ENCODE peak calls at places on chromosomes 11 and 22, in seven cellular contexts. H, P, E, J, W, Q and D are unnamed samples.

GRCh38 chr22:32836286-32836859 is 34.9 kb downstream of the TIMP3 start:
- DNase-seq in H (no peak), P (no peak), E (no peak), J (no peak), W (no peak), Q (no peak), D (no peak)

GRCh38 chr11:104333977-104334376 is 170.0 kb upstream of the PDGFD start:
- DNase-seq in H (no peak), P (no peak), E (no peak), J (no peak), W (no peak), Q (no peak), D (no peak)

GRCh38 chr11:118917488-118918127 is 8.1 kb downstream of the BCL9L start:
- DNase-seq in H (peak; percentile 71), P (peak; percentile 68), E (peak; percentile 65), J (peak; percentile 89), W (peak; percentile 78), Q (peak; percentile 72), D (peak; percentile 92)

GRCh38 chr11:78039919-78040671 is 17.0 kb upstream of the KCTD14 start:
- DNase-seq in H (peak; percentile 69), P (peak; percentile 67), E (peak; percentile 68), J (peak; percentile 75), W (no peak), Q (peak; percentile 74), D (peak; percentile 79)

GRCh38 chr22:41237707-41238569 is 2.8 kb downstream of the CHADL start:
- DNase-seq in H (peak; percentile 82), P (peak; percentile 76), E (peak; percentile 86), J (peak; percentile 89), W (peak; percentile 17), Q (peak; percentile 91), D (peak; percentile 70)

GRCh38 chr22:28034760-28035401 is 115.8 kb upstream of the PITPNB start:
- DNase-seq in H (peak; percentile 94), P (peak; percentile 84), E (peak; percentile 65), J (peak; percentile 50), W (peak; percentile 97), Q (no peak), D (peak; percentile 85)

GRCh38 chr11:898540-899190 is 11.9 kb downstream of the CHID1 start:
- DNase-seq in H (no peak), P (no peak), E (no peak), J (no peak), W (no peak), Q (no peak), D (no peak)

GRCh38 chr22:39283312-39284141 is 35.9 kb downstream of the RPL3 start:
- DNase-seq in H (peak; percentile 76), P (peak; percentile 63), E (peak; percentile 59), J (no peak), W (peak; percentile 80), Q (peak; percentile 84), D (peak; percentile 85)

GRCh38 chr22:19001204-19001603 is 65.1 kb upstream of the PRODH start:
- DNase-seq in H (no peak), P (no peak), E (no peak), J (no peak), W (no peak), Q (no peak), D (no peak)

GRCh38 chr11:122633219-122633829 is 22.2 kb upstream of the UBASH3B start:
- DNase-seq in H (no peak), P (peak; percentile 16), E (no peak), J (no peak), W (no peak), Q (no peak), D (no peak)

GRCh38 chr11:130241697-130242096 is 73.0 kb downstream of the ZBTB44 start:
- DNase-seq in H (no peak), P (no peak), E (no peak), J (no peak), W (no peak), Q (no peak), D (no peak)

GRCh38 chr11:123822591-123822990 is 16.4 kb upstream of the OR6M1 start:
- DNase-seq in H (no peak), P (no peak), E (no peak), J (no peak), W (no peak), Q (no peak), D (no peak)

GRCh38 chr11:12917830-12918229 is 91.3 kb upstream of the RASSF10 start:
- DNase-seq in H (no peak), P (no peak), E (no peak), J (no peak), W (no peak), Q (no peak), D (no peak)

GRCh38 chr11:12909866-12910265 is 99.2 kb upstream of the RASSF10 start:
- DNase-seq in H (no peak), P (no peak), E (no peak), J (no peak), W (no peak), Q (no peak), D (no peak)

GRCh38 chr11:12918667-12919066 is 90.4 kb upstream of the RASSF10 start:
- DNase-seq in H (no peak), P (no peak), E (no peak), J (no peak), W (no peak), Q (no peak), D (no peak)

GRCh38 chr11:12915093-12915492 is 94.0 kb upstream of the RASSF10 start:
- DNase-seq in H (no peak), P (no peak), E (no peak), J (no peak), W (no peak), Q (no peak), D (no peak)

DNA sequence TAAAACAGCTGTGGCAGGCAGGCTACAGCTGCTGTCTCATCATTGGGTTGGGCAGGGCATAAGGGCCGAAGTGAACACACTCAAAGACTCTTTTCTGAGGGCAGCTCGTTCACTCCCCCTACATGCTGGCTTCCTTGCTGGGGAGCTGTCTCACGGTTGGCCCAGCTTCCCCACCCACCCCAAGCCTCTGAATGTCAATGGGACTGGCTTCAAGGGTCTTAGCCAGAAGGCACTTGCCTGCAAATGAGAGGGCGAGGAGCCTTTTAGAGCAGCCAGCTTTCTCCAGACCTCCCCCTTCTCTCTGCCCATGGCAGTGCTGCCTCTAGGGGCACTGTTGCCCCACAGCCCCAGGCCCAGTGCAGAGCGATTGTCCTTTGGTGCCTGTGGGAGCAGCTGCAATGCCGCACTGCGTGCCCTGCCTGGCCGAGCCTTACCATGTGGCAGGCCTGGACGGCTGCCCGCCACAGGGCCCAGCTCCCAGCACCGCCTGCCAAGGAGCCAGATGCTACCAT is 94.7 kb upstream of the RASSF10 start:
- DNase-seq in H (peak; percentile 86), P (peak; percentile 75), E (no peak), J (no peak), W (peak; percentile 77), Q (peak; percentile 51), D (peak; percentile 27)
- TF ChIP-seq CTCF in H (peak; percentile 57), P (peak; percentile 72), E (no peak), J (peak; percentile 26), W (peak; percentile 64), Q (peak; percentile 52), D (peak; percentile 39)

GRCh38 chr11:46559815-46560214 is 34.0 kb downstream of the AMBRA1 start:
- DNase-seq in H (no peak), P (no peak), E (no peak), J (no peak), W (no peak), Q (no peak), D (no peak)

GRCh38 chr11:46557684-46558151 is 36.1 kb downstream of the AMBRA1 start:
- DNase-seq in H (no peak), P (no peak), E (peak; percentile 36), J (no peak), W (no peak), Q (no peak), D (no peak)

GRCh38 chr11:46564459-46564858 is 29.4 kb downstream of the AMBRA1 start:
- DNase-seq in H (no peak), P (no peak), E (no peak), J (no peak), W (no peak), Q (no peak), D (no peak)

GRCh38 chr11:46562527-46562926 is 31.3 kb downstream of the AMBRA1 start:
- DNase-seq in H (no peak), P (no peak), E (no peak), J (no peak), W (no peak), Q (no peak), D (no peak)

DNA sequence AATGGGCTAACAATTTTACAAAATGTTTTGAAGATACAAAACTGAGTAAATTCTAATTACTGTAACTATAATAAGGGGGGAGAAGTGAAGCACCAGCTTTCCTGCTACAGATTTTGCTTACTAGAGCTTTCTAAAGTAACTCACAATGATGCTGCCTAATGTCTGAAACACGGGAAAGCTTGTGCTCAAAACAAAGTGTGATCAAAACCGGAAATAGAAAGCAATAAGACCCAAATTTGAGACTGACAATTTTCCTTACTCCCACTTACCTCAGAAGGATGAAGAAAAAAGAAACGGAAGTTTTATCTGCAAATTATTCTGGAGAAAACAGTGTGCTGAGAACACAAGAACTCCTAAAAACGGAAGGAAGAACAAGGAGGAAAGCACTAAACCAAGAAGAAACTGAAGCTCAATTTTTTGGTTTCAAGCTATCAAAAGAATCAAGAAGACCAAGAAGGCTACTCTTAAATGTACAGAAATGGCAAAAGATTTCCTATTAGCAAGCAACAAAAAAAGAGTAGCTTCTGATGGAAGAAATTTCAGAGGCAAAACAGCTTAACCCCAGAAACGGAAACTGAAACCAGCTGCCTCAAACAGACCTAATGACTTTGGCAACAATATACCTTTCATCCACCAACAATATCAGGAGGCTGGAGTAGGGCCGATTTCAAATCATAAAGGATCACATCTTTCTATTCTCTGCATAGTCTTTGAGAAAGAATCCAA is 33.4 kb downstream of the AMBRA1 start:
- DNase-seq in H (no peak), P (no peak), E (no peak), J (no peak), W (no peak), Q (no peak), D (no peak)
- H3K4me1 ChIP-seq in H (peaks cover 46% of the 10 kb centered on the region), P (peaks cover 53% of the 10 kb centered on the region), E (peaks cover 7% of the 10 kb centered on the region), J (peaks cover 15% of the 10 kb centered on the region), W (peaks cover 32% of the 10 kb centered on the region), Q (peaks cover 47% of the 10 kb centered on the region), D (peaks cover 5% of the 10 kb centered on the region)

GRCh38 chr11:120210651-120211521 is at the start of gene OAF:
- DNase-seq in H (peak; percentile 84), P (peak; percentile 84), E (peak; percentile 57), J (peak; percentile 81), W (peak; percentile 61), Q (peak; percentile 67), D (no peak)

GRCh38 chr11:120212259-120212888 is 1.5 kb downstream of the OAF start:
- DNase-seq in H (no peak), P (no peak), E (no peak), J (no peak), W (no peak), Q (no peak), D (no peak)

GRCh38 chr11:120211522-120212258 is 858 bp downstream of the OAF start:
- DNase-seq in H (no peak), P (no peak), E (no peak), J (peak; percentile 61), W (no peak), Q (no peak), D (no peak)

GRCh38 chr11:120214581-120214980 is 3.7 kb downstream of the OAF start:
- DNase-seq in H (no peak), P (no peak), E (no peak), J (no peak), W (no peak), Q (no peak), D (no peak)

GRCh38 chr11:120212926-120213325 is 2.1 kb downstream of the OAF start:
- DNase-seq in H (no peak), P (no peak), E (no peak), J (peak; percentile 76), W (no peak), Q (no peak), D (no peak)
- H3K4me3 ChIP-seq in H (peak overlapping the region; percentile 94), P (peak overlapping the region; percentile 78), E (no peak overlapping the region), J (peak overlapping the region; percentile 61), W (no peak overlapping the region), Q (peak overlapping the region; percentile 69), D (peak overlapping the region; percentile 77)

GRCh38 chr11:65672982-65673381 is 10.3 kb upstream of the RELA start:
- DNase-seq in H (no peak), P (no peak), E (no peak), J (no peak), W (no peak), Q (no peak), D (no peak)

GRCh38 chr11:65672180-65672860 is 9.6 kb upstream of the RELA start:
- DNase-seq in H (no peak), P (no peak), E (no peak), J (no peak), W (no peak), Q (no peak), D (no peak)
- TF ChIP-seq CTCF in H (no peak), P (no peak), E (no peak), J (no peak), W (no peak), Q (no peak), D (no peak)